ENCODE peak calls at places on chromosomes 1 and 21, in seven cellular contexts. K is fibroblast of gingiva; O is CD8-positive, alpha-beta memory T cell; I is fibroblast of mammary gland; D is A172; B is EH; Y is T-helper 9 cell. N is an unnamed sample.

GRCh38 chr1:156808186-156809030 is 8.2 kb downstream of the SH2D2A start:
- DNase-seq in K (no peak), O (no peak), I (no peak), D (no peak), B (no peak), Y (no peak), N (no peak)

GRCh38 chr1:246978281-246978680 is 29.6 kb downstream of the ZNF695 start:
- DNase-seq in K (no peak), O (no peak), I (no peak), D (no peak), B (no peak), Y (no peak), N (no peak)

GRCh38 chr21:36709030-36709867 is 10.3 kb downstream of the SIM2 start:
- DNase-seq in K (no peak), O (no peak), I (no peak), D (no peak), B (no peak), Y (no peak), N (no peak)

GRCh38 chr1:230752407-230752806 is 5.2 kb downstream of the CAPN9 start:
- DNase-seq in K (no peak), O (no peak), I (no peak), D (no peak), B (no peak), Y (no peak), N (no peak)

GRCh38 chr1:40421348-40421693 is 29.0 kb upstream of the ZFP69B start:
- DNase-seq in K (no peak), O (no peak), I (no peak), D (no peak), B (no peak), Y (no peak), N (no peak)

GRCh38 chr21:26572668-26573381 is at the start of gene CYYR1:
- DNase-seq in K (peak; percentile 14), O (no peak), I (no peak), D (no peak), B (peak; percentile 1), Y (no peak), N (no peak)

GRCh38 chr1:247857069-247857985 is at the start of gene TRIM58:
- DNase-seq in K (no peak), O (peak; percentile 8), I (no peak), D (no peak), B (no peak), Y (no peak), N (no peak)

GRCh38 chr1:86641318-86641717 is 63.1 kb upstream of the SH3GLB1 start:
- DNase-seq in K (no peak), O (no peak), I (no peak), D (no peak), B (no peak), Y (no peak), N (no peak)

GRCh38 chr1:240107058-240107684 is 15.5 kb downstream of the FMN2 start:
- DNase-seq in K (peak; percentile 8), O (no peak), I (peak; percentile 68), D (peak; percentile 70), B (peak; percentile 81), Y (no peak), N (no peak)

GRCh38 chr1:154463512-154463990 is 38.5 kb upstream of the TDRD10 start:
- DNase-seq in K (no peak), O (peak; percentile 45), I (no peak), D (peak; percentile 63), B (peak; percentile 63), Y (peak; percentile 41), N (peak; percentile 56)

GRCh38 chr1:28744184-28744583 is 7.4 kb downstream of the YTHDF2 start:
- DNase-seq in K (no peak), O (no peak), I (no peak), D (no peak), B (no peak), Y (no peak), N (no peak)

GRCh38 chr1:240004086-240004749 is 87.5 kb upstream of the FMN2 start:
- DNase-seq in K (no peak), O (no peak), I (peak; percentile 39), D (peak; percentile 51), B (peak; percentile 48), Y (no peak), N (no peak)

GRCh38 chr1:227759345-227760300 is 24.4 kb downstream of the SNAP47 start:
- DNase-seq in K (peak; percentile 95), O (no peak), I (peak; percentile 97), D (peak; percentile 98), B (peak; percentile 99), Y (no peak), N (no peak)

GRCh38 chr1:235759336-235759735 is 107.4 kb downstream of the LYST start:
- DNase-seq in K (no peak), O (no peak), I (no peak), D (no peak), B (no peak), Y (no peak), N (no peak)

GRCh38 chr1:176049582-176049981 is 157.5 kb downstream of the COP1 start:
- DNase-seq in K (no peak), O (no peak), I (no peak), D (no peak), B (no peak), Y (no peak), N (no peak)

GRCh38 chr1:228314658-228315483 is 91.8 kb downstream of the TRIM11 start:
- DNase-seq in K (no peak), O (no peak), I (no peak), D (no peak), B (no peak), Y (no peak), N (no peak)